ENCODE peak calls at places on chromosomes 16 and 17, in ten cellular contexts. W, K, H, J, V, B, L, U, T and A are unnamed samples.

GRCh38 chr16:86598607-86599318 is 20.4 kb downstream of the FOXL1 start:
- DNase-seq in H (no peak), J (no peak), U (no peak), T (peak), V (no peak), W (no peak), B (no peak), L (no peak), K (peak), A (no peak)

GRCh38 chr16:35691057-35691456 is 2231.6 kb downstream of the TP53TG3F start:
- DNase-seq in T (no peak), K (no peak), W (no peak), L (no peak), J (no peak), B (no peak), H (no peak), V (no peak), U (no peak), A (no peak)

GRCh38 chr17:82120148-82120547 is 22.1 kb upstream of the FASN start:
- DNase-seq in V (no peak), K (peak), T (peak), H (no peak), U (peak), L (no peak), W (no peak), J (no peak), B (no peak), A (no peak)

GRCh38 chr17:57097832-57098421 is 12.9 kb downstream of the AKAP1 start:
- DNase-seq in U (peak), W (no peak), T (peak), L (no peak), V (no peak), B (no peak), K (peak), J (no peak), H (no peak), A (no peak)

GRCh38 chr16:4401094-4401501 is 15.3 kb downstream of the CORO7 start:
- DNase-seq in J (no peak), W (no peak), H (no peak), L (no peak), V (no peak), T (no peak), B (no peak), K (no peak), U (no peak), A (no peak)

GRCh38 chr17:9434502-9435113 is 141.0 kb downstream of the STX8 start:
- DNase-seq in B (no peak), V (no peak), K (peak), J (no peak), U (no peak), W (no peak), T (no peak), L (no peak), H (peak), A (no peak)

GRCh38 chr17:16954541-16954940 is 17.4 kb downstream of the TNFRSF13B start:
- DNase-seq in V (no peak), T (no peak), W (peak), H (no peak), B (no peak), K (no peak), J (no peak), L (no peak), U (no peak), A (no peak)

GRCh38 chr17:1377334-1377733 is 22.7 kb downstream of the YWHAE start:
- DNase-seq in W (no peak), K (no peak), U (no peak), H (no peak), B (no peak), J (no peak), T (no peak), V (no peak), L (no peak), A (no peak)

GRCh38 chr16:84234656-84235285 is 5.0 kb downstream of the KCNG4 start:
- DNase-seq in B (no peak), J (no peak), W (no peak), T (no peak), V (no peak), U (no peak), H (no peak), K (no peak), L (no peak), A (no peak)

GRCh38 chr17:40473573-40474365 is 27.7 kb downstream of the TNS4 start:
- DNase-seq in U (no peak), H (no peak), T (no peak), L (no peak), W (no peak), B (no peak), K (no peak), V (no peak), J (no peak), A (no peak)

GRCh38 chr16:26598061-26598460 is 468.7 kb upstream of the C16orf82 start:
- DNase-seq in W (no peak), U (no peak), B (no peak), L (no peak), J (no peak), H (no peak), T (no peak), K (no peak), V (no peak), A (no peak)

GRCh38 chr17:79800325-79801155 is 3.7 kb upstream of the CBX8 start:
- DNase-seq in B (no peak), H (no peak), W (no peak), V (no peak), T (peak), U (no peak), K (peak), L (no peak), J (no peak), A (peak)

DNA sequence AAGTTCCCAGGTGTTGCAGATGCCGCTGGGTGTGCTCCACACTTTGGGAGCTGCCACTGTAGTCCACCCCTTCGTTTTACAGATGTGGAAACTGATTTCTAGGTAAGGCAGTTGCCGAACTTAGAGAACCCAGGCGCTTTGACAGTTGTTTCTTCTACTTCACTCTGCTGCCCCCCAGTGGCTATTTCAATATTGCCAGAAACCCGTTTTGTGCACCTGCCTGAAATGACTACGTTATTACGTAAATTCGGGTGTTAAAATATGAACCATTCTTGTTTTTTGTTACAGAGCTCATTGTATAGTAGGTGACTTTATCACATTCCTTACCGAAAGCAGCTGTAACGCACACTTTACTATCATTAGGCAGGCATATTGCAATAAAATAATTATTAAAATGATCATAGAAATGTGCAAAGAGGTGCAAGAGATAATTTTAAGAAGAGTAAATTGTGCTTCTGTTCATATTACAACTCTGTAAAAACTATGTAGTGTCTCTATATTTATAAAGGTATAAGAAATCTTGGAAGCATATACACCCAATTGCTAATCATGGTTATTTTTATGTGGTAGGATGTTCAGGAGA is 44.9 kb downstream of the OTOA start:
- DNase-seq in B (peak), K (peak), V (peak), U (peak), L (peak), J (peak), W (peak), H (peak), T (peak), A (peak)
- TF ChIP-seq CTCF in B (peak), K (peak), V (peak), U (peak), L (peak), J (peak), W (peak), H (peak), T (peak), A (peak)

DNA sequence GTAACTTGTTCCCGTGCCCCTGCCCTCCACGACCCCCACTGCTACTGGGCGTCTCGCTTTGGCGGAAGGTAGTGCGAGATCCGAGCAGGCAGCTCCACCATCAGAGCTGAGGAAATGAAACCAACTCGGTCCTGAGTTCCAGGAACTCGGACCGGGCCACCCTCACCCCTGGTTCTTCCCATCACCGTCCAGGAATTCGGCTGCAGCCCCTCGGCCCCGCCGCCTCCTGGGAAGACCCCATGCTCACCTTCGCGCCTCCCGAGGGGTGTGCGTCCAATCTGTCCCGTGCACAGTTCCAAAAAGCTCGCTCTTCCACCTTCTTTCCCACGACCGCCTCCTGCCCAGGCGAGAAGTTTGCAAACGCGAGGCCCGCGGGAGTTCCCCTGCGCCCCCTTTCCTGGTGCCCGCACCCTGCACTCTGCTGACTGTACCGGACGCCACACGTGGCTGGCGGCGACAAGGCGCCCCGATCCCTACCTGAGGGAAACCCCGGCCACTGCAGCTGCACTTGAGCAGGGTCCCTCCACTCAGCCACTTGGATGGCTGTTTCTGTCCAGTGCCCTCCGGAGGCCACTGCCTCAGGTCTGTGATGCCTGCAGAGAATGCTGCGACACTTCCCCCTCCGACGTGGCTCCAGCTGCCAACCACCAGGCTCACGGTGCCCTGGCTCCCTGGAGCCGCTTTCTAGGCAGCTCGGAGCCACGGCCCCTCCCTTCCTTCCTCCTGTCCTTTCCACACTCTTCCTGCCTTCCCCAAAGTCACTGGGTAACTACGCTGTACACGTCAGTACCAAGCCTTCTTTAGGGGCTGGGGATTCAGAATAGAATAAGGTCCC is at the start of gene MLKL:
- DNase-seq in T (peak), U (no peak), H (peak), B (no peak), V (peak), W (no peak), J (peak), L (no peak), K (peak), A (no peak)
- TF ChIP-seq CTCF in T (no peak), U (no peak), H (no peak), B (peak), V (no peak), W (no peak), J (no peak), L (no peak), K (no peak), A (no peak)

DNA sequence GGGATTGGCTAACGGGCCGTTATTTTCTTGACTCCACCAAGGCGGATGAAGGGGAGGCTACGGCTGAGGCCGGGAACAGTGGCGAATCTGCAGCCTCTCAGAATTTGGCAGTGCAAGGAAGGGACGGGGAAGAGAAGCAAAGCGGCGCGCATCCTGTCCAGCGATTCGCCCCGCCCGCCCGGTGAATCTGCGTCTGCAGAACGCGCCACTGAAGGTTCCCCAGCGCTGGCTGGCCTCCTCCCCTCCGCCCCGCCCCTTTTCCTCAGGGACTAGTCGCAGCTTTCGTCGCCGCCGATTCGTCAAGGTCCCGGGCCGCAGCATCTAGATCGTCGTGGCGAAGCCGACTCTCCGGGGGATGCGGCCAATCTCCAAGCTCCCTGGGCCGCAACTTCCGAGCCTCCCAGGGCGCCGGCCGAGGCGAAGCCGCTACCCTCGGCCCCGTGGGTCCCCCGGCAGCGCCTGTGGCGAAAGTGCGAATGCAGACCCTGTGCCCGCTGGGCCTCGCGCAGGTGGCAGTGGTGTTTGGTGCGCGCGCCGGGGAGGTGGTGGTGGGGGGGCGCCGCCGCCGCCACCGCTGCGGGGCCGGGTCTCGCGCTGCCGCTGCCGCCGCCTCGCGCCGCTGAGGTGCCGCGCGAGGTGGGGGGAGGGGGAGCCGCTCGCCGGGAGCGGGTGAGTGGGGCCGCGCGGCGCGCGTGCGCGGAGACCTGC is at the start of gene SETD1A:
- DNase-seq in J (peak), T (peak), K (peak), B (peak), H (peak), U (no peak), V (peak), W (peak), L (peak), A (peak)
- TF ChIP-seq CTCF in J (no peak), T (no peak), K (no peak), B (no peak), H (no peak), U (no peak), V (no peak), W (no peak), L (no peak), A (no peak)

GRCh38 chr16:63789603-63790002 is 1332.3 kb downstream of the CDH11 start:
- DNase-seq in T (no peak), V (no peak), K (no peak), H (no peak), W (no peak), B (no peak), L (no peak), U (no peak), J (no peak), A (no peak)
- TF ChIP-seq CTCF in T (no peak), V (no peak), K (no peak), H (no peak), W (no peak), B (no peak), L (peak), U (no peak), J (no peak), A (no peak)

GRCh38 chr17:21285164-21286065 is 904 bp downstream of the MAP2K3 start:
- DNase-seq in H (peak), V (no peak), L (no peak), B (no peak), J (peak), K (peak), T (peak), W (no peak), U (no peak), A (no peak)
- TF ChIP-seq CTCF in H (no peak), V (no peak), L (no peak), B (no peak), J (no peak), K (no peak), T (no peak), W (no peak), U (no peak), A (no peak)

GRCh38 chr17:28843810-28844137 is 1.2 kb upstream of the FAM222B start:
- DNase-seq in H (no peak), U (no peak), V (no peak), K (no peak), W (no peak), J (no peak), T (no peak), B (no peak), L (no peak), A (no peak)

GRCh38 chr17:28846231-28846630 is 3.6 kb upstream of the FAM222B start:
- DNase-seq in T (no peak), B (no peak), W (no peak), H (no peak), L (no peak), J (peak), U (no peak), K (no peak), V (peak), A (no peak)

GRCh38 chr17:28841901-28842281 is 699 bp downstream of the FAM222B start:
- DNase-seq in V (no peak), K (peak), J (no peak), L (no peak), T (no peak), B (no peak), H (no peak), W (no peak), U (no peak), A (no peak)

GRCh38 chr17:28839221-28839620 is 3.4 kb downstream of the FAM222B start:
- DNase-seq in H (no peak), U (no peak), L (no peak), K (no peak), B (no peak), J (no peak), W (no peak), V (no peak), T (no peak), A (no peak)

DNA sequence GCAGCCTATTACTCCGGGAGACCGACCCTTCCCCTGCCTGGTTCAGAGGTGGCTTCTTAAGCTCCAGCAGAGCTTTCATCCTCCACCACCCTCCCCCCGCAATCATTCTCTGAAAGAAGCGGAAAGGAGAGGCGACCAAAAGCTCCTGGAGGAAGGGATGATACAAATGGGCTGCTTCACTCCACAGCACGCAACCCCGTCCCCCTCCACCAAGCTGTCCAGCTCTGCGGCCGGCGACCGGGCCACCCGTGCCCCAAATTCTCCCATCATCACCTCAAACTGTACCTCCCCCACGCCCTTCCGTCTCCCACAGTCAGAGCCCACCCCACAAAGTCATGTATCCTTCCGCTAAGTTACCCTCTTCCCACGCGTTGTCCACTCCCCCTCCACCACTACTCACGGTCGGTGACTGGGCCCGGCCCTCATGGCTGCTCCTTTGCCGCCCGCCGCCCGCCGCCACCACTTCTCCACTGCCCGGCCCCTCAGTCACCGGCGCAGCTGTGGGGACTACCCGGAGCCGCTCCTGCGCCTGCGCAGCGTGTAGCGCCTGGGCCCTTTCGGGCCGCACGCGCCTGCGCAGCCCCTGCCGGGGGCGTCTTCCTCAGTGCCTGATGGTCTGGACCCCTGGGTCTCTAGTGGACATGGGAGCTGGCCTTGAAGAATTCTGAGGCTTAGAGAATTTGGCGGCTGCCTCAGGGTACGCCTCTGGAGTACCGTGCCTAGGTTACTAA is at the start of gene FAM222B:
- DNase-seq in W (peak), B (peak), H (peak), T (peak), J (peak), K (peak), V (peak), L (no peak), U (no peak), A (peak)
- TF ChIP-seq CTCF in W (peak), B (no peak), H (no peak), T (no peak), J (no peak), K (no peak), V (no peak), L (peak), U (no peak), A (no peak)

DNA sequence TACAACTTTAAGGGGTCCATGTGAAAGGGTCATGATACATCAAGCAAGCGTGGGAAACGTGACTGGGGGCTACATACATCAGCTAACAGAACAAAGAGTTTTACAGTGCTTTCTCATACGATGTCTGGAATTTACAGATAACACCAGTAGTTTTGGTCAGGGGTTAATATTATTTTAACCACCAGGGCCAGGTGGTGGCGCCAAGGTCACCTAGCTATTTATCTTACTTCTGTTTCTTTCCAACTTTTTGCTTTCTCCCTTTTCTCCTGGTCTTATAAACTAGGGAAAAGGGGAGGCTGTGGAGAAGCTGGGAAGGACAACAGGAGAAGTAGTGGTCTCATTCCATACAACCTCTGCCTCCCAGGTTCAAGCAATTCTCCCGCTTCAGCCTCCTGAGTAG is 37.9 kb downstream of the CLEC3A start:
- DNase-seq in V (no peak), L (no peak), K (no peak), U (no peak), W (no peak), J (no peak), B (no peak), T (no peak), H (no peak), A (no peak)
- TF ChIP-seq CTCF in V (no peak), L (no peak), K (no peak), U (no peak), W (no peak), J (no peak), B (no peak), T (no peak), H (no peak), A (no peak)

GRCh38 chr17:77488531-77489238 is 347.9 kb downstream of the SEC14L1 start:
- DNase-seq in B (no peak), H (no peak), V (peak), U (no peak), J (no peak), K (no peak), L (no peak), T (peak), W (no peak), A (no peak)

GRCh38 chr17:77490361-77491183 is 349.8 kb downstream of the SEC14L1 start:
- DNase-seq in W (no peak), V (peak), T (no peak), J (no peak), L (no peak), U (no peak), H (no peak), K (no peak), B (no peak), A (no peak)

GRCh38 chr17:77489898-77490265 is 349.1 kb downstream of the SEC14L1 start:
- DNase-seq in B (peak), K (no peak), J (peak), V (peak), H (peak), U (no peak), L (no peak), W (peak), T (no peak), A (no peak)

GRCh38 chr17:77487677-77488530 is 347.1 kb downstream of the SEC14L1 start:
- DNase-seq in H (no peak), U (no peak), W (no peak), J (no peak), L (no peak), K (no peak), B (no peak), T (no peak), V (peak), A (no peak)

DNA sequence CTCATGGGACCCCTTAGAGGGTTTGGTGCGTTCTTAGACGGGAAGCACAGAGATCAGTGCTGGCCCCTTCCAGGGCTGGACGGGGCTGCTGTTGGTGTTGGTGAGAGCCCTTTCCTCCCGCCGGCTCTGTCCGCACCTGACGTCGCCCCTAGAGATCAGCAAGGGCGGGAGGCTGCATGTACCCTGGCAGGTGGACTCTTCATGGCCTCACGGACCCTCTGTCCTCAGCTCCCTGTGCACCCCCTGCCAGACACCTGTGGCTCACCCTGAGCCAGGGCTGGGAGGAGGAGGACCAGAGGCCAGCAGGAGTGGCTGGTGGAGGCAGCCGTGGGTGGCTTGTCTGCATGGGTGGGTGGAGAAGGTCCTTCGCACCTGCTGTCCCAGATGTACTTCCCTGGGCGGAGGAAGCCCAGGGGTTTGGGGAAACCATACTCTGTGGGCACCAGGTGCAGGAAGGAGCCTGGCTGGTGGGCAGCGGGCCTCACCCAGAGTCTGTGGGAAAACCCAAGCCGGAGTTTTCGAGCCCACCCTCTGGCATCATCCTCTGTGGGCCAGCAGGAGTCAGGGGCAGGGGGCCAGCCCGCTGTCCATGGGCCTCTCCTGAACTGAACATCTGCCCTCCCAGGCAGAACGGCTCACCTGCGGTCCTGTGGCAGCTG is 348.6 kb downstream of the SEC14L1 start:
- DNase-seq in B (no peak), V (no peak), W (no peak), L (no peak), K (no peak), J (no peak), H (no peak), U (no peak), T (no peak), A (no peak)
- TF ChIP-seq CTCF in B (no peak), V (no peak), W (no peak), L (no peak), K (no peak), J (no peak), H (no peak), U (no peak), T (no peak), A (no peak)